ENCODE peak calls at places on chromosome 1, in seven cellular contexts. E is stimulated activated CD8-positive, alpha-beta memory T cell treated with anti-CD3 and anti-CD28 coated beads, Interleukin-15, amount 100 ng/mL, for 24 hours; X is effector CD4-positive, alpha-beta T cell; M is NCI-H446; B is GM06990; Y is HCT116; D is activated naive CD4-positive, alpha-beta T cell. H is an unnamed sample.

GRCh38 chr1:202952818-202953217 is 5.3 kb downstream of the ADIPOR1 start:
- DNase-seq in E (no peak), X (no peak), M (no peak), B (no peak), Y (no peak), D (no peak), H (no peak)

GRCh38 chr1:201084171-201084766 is 28.0 kb downstream of the CACNA1S start:
- DNase-seq in E (no peak), X (no peak), M (no peak), B (no peak), Y (no peak), D (no peak), H (no peak)

GRCh38 chr1:150256549-150257341 is 829 bp upstream of the CA14 start:
- DNase-seq in E (no peak), X (no peak), M (no peak), B (no peak), Y (no peak), D (no peak), H (no peak)

GRCh38 chr1:97337250-97338030 is 583.4 kb downstream of the DPYD start:
- DNase-seq in E (no peak), X (no peak), M (no peak), B (no peak), Y (no peak), D (no peak), H (no peak)

GRCh38 chr1:9111957-9112356 is 16.9 kb downstream of the GPR157 start:
- DNase-seq in E (no peak), X (no peak), M (no peak), B (no peak), Y (no peak), D (no peak), H (no peak)

GRCh38 chr1:60865146-60865545 is 217.2 kb upstream of the NFIA start:
- DNase-seq in E (no peak), X (no peak), M (peak; percentile 81), B (no peak), Y (no peak), D (no peak), H (no peak)

GRCh38 chr1:100364731-100365130 is 12.4 kb downstream of the CDC14A start:
- DNase-seq in E (no peak), X (no peak), M (no peak), B (no peak), Y (no peak), D (no peak), H (no peak)

GRCh38 chr1:58551741-58552140 is 5.2 kb upstream of the OMA1 start:
- DNase-seq in E (no peak), X (no peak), M (peak; percentile 11), B (no peak), Y (no peak), D (no peak), H (no peak)

GRCh38 chr1:155085504-155086181 is 7.0 kb downstream of the EFNA3 start:
- DNase-seq in E (no peak), X (peak; percentile 75), M (peak; percentile 59), B (peak; percentile 55), Y (no peak), D (peak; percentile 49), H (no peak)

GRCh38 chr1:214494706-214495105 is 56.7 kb downstream of the PTPN14 start:
- DNase-seq in E (no peak), X (no peak), M (no peak), B (no peak), Y (peak; percentile 81), D (no peak), H (no peak)

GRCh38 chr1:151510614-151510956 is 602 bp upstream of the CGN start:
- DNase-seq in E (no peak), X (no peak), M (no peak), B (no peak), Y (no peak), D (no peak), H (no peak)

GRCh38 chr1:93219443-93219842 is 38.9 kb downstream of the CCDC18 start:
- DNase-seq in E (no peak), X (no peak), M (no peak), B (peak; percentile 25), Y (no peak), D (no peak), H (no peak)

GRCh38 chr1:39411526-39411925 is 79.9 kb upstream of the BMP8A start:
- DNase-seq in E (no peak), X (no peak), M (no peak), B (no peak), Y (no peak), D (no peak), H (no peak)

H was measured in BJ.